ENCODE peak calls at places on chromosomes 4 and X, in five cellular contexts. Q is SK-N-SH, P is GM12878, S is HCT116, B is K562. V is an unnamed sample. For H3K4me1, the result is how much of the 10 kb centered on the place peaks cover.

GRCh38 chrX:109300415-109300814 is 181.5 kb downstream of the GUCY2F start:
- DNase-seq in Q (no peak), P (no peak), B (no peak), S (no peak), V (no peak)

GRCh38 chr4:174657472-174657871 is 135.2 kb upstream of the HPGD start:
- DNase-seq in S (no peak), Q (no peak), B (peak), P (no peak), V (no peak)

GRCh38 chr4:102543529-102543928 is 42.4 kb downstream of the NFKB1 start:
- DNase-seq in S (no peak), B (no peak), P (no peak), Q (no peak), V (no peak)

GRCh38 chr4:115154826-115155225 is 41.4 kb upstream of the NDST4 start:
- DNase-seq in P (no peak), B (no peak), Q (no peak), S (no peak), V (peak)

GRCh38 chrX:22666441-22666840 is 333.3 kb upstream of the DDX53 start:
- DNase-seq in P (no peak), S (peak), Q (peak), B (peak), V (peak)

GRCh38 chrX:386768-387575 is at the start of gene PPP2R3B:
- DNase-seq in P (peak), Q (peak), S (peak), B (peak), V (peak)

GRCh38 chr4:176404591-176404990 is 84.8 kb downstream of the SPCS3 start:
- DNase-seq in S (no peak), B (no peak), Q (no peak), P (no peak), V (no peak)

GRCh38 chr4:68520985-68521384 is 55.1 kb downstream of the UGT2B17 start:
- DNase-seq in B (no peak), S (no peak), P (no peak), Q (no peak), V (no peak)

GRCh38 chr4:89823416-89823815 is 13.5 kb downstream of the SNCA start:
- DNase-seq in S (no peak), B (no peak), P (no peak), Q (no peak), V (no peak)

GRCh38 chrX:132364313-132364712 is 124.5 kb downstream of the MBNL3 start:
- DNase-seq in Q (no peak), P (no peak), B (no peak), S (no peak), V (no peak)

GRCh38 chrX:119410854-119411253 is 11.7 kb downstream of the SLC25A43 start:
- DNase-seq in S (no peak), P (no peak), B (no peak), Q (no peak), V (no peak)

GRCh38 chr4:7771056-7771455 is 168.6 kb downstream of the AFAP1 start:
- DNase-seq in P (no peak), B (no peak), S (no peak), Q (no peak), V (no peak)

GRCh38 chr4:128386761-128387599 is 99.4 kb upstream of the PGRMC2 start:
- DNase-seq in Q (peak), B (peak), S (peak), P (no peak), V (no peak)

GRCh38 chr4:101527186-101527585 is 179.9 kb upstream of the PPP3CA start:
- DNase-seq in Q (no peak), B (no peak), S (no peak), P (peak), V (no peak)

GRCh38 chrX:38437093-38437492 is 84.7 kb downstream of the OTC start:
- DNase-seq in Q (no peak), P (no peak), S (no peak), B (no peak), V (no peak)

GRCh38 chrX:118520206-118520857 is 24.7 kb downstream of the DOCK11 start:
- DNase-seq in S (no peak), Q (no peak), P (no peak), B (no peak), V (no peak)

GRCh38 chr4:1193206-1194027 is 21.0 kb upstream of the SPON2 start:
- DNase-seq in S (no peak), Q (peak), P (no peak), B (no peak), V (no peak)

GRCh38 chr4:142566243-142566642 is 279.9 kb downstream of the INPP4B start:
- DNase-seq in S (no peak), Q (no peak), B (no peak), P (no peak), V (no peak)

GRCh38 chr4:142565771-142566170 is 280.3 kb downstream of the INPP4B start:
- DNase-seq in B (no peak), P (no peak), S (no peak), Q (no peak), V (no peak)

GRCh38 chr4:142567620-142568451 is 278.3 kb downstream of the INPP4B start:
- DNase-seq in B (no peak), S (no peak), P (peak), Q (no peak), V (peak)

GRCh38 chr4:142566780-142567179 is 279.3 kb downstream of the INPP4B start:
- DNase-seq in B (no peak), P (no peak), S (no peak), Q (no peak), V (no peak)

GRCh38 chr4:142567199-142567598 is 278.9 kb downstream of the INPP4B start:
- DNase-seq in P (no peak), S (peak), B (no peak), Q (no peak), V (peak)
- H2AFZ ChIP-seq in P (no peak), S (peak), B (no peak), Q (no peak), V (no peak)

GRCh38 chr4:54097152-54097551 is 2.8 kb upstream of the GSX2 start:
- DNase-seq in B (no peak), Q (no peak), P (no peak), S (no peak), V (no peak)

GRCh38 chr4:54094449-54094848 is 5.5 kb upstream of the GSX2 start:
- DNase-seq in Q (no peak), B (no peak), P (no peak), S (no peak), V (peak)

GRCh38 chr4:54093609-54094240 is 6.2 kb upstream of the GSX2 start:
- DNase-seq in B (no peak), Q (no peak), S (no peak), P (no peak), V (peak)

GRCh38 chr4:54096563-54096962 is 3.4 kb upstream of the GSX2 start:
- DNase-seq in B (no peak), P (no peak), S (no peak), Q (no peak), V (peak)

GRCh38 chr4:54095110-54095800 is 4.7 kb upstream of the GSX2 start:
- DNase-seq in B (no peak), S (no peak), P (no peak), Q (no peak), V (peak)
- H3K4me1 ChIP-seq in B (under half), S (under half), P (under half), Q (under half), V (half or more)

GRCh38 chrX:107710617-107711391 is 64.8 kb downstream of the TSC22D3 start:
- DNase-seq in B (peak), P (peak), S (peak), Q (no peak), V (peak)
- TF ChIP-seq REST in B (no peak), P (no peak), S (no peak), Q (no peak), V (no peak)

GRCh38 chr4:124879195-124879594 is 166.7 kb upstream of the ANKRD50 start:
- DNase-seq in B (no peak), S (no peak), P (no peak), Q (no peak), V (no peak)

GRCh38 chr4:124887738-124888137 is 175.2 kb upstream of the ANKRD50 start:
- DNase-seq in B (no peak), Q (no peak), S (no peak), P (no peak), V (no peak)

GRCh38 chr4:124884316-124884715 is 171.8 kb upstream of the ANKRD50 start:
- DNase-seq in P (no peak), B (no peak), Q (no peak), S (no peak), V (no peak)

GRCh38 chr4:124883642-124884041 is 171.1 kb upstream of the ANKRD50 start:
- DNase-seq in Q (no peak), B (no peak), S (no peak), P (no peak), V (no peak)
- H2AFZ ChIP-seq in Q (no peak), B (no peak), S (no peak), P (no peak), V (no peak)

GRCh38 chr4:122766353-122766705 is 33.8 kb downstream of the BBS12 start:
- DNase-seq in Q (no peak), B (no peak), P (no peak), S (no peak), V (no peak)

GRCh38 chr4:122765702-122766352 is 33.3 kb downstream of the BBS12 start:
- DNase-seq in S (no peak), Q (no peak), B (no peak), P (no peak), V (no peak)

GRCh38 chr4:122764071-122764807 is 31.7 kb downstream of the BBS12 start:
- DNase-seq in Q (no peak), B (no peak), S (no peak), P (no peak), V (no peak)

GRCh38 chr4:122764808-122765189 is 32.3 kb downstream of the BBS12 start:
- DNase-seq in P (no peak), S (no peak), B (no peak), Q (no peak), V (no peak)

GRCh38 chr4:122766950-122767349 is 34.4 kb downstream of the BBS12 start:
- DNase-seq in B (peak), Q (no peak), S (no peak), P (no peak), V (no peak)
- H3K4me1 ChIP-seq in B (under half), Q (under half), S (under half), P (under half), V (under half)